ENCODE peak calls at places on chromosomes 12 and 14, in six cellular contexts. One of them, this sample, is unnamed.
A peak's percentile ranks its signal among the peaks of the same experiment; 100 is the strongest.

GRCh38 chr12:132776816-132777568 is 15.4 kb upstream of the ANKLE2 start:
- DNase-seq in Peyer's patch: no peak
- DNase-seq in thoracic aorta: no peak
- DNase-seq in omental fat pad: no peak
- DNase-seq in activated CD8-positive, alpha-beta T cell treated with anti-CD3 and anti-CD28 coated beads for 36 hours: no peak
- DNase-seq in tibial nerve: peak; percentile 19
- DNase-seq in this sample: no peak

GRCh38 chr14:93648440-93649168 is 139.7 kb downstream of the PRIMA1 start:
- DNase-seq in Peyer's patch: no peak
- DNase-seq in thoracic aorta: no peak
- DNase-seq in omental fat pad: no peak
- DNase-seq in activated CD8-positive, alpha-beta T cell treated with anti-CD3 and anti-CD28 coated beads for 36 hours: peak; percentile 69
- DNase-seq in tibial nerve: no peak
- DNase-seq in this sample: peak; percentile 48

GRCh38 chr14:103745424-103745823 is 29.8 kb downstream of the ZFYVE21 start:
- DNase-seq in Peyer's patch: peak; percentile 61
- DNase-seq in thoracic aorta: no peak
- DNase-seq in omental fat pad: no peak
- DNase-seq in activated CD8-positive, alpha-beta T cell treated with anti-CD3 and anti-CD28 coated beads for 36 hours: no peak
- DNase-seq in tibial nerve: no peak
- DNase-seq in this sample: no peak

GRCh38 chr14:51884086-51884927 is 23.9 kb downstream of the GNG2 start:
- DNase-seq in Peyer's patch: no peak
- DNase-seq in thoracic aorta: no peak
- DNase-seq in omental fat pad: no peak
- DNase-seq in activated CD8-positive, alpha-beta T cell treated with anti-CD3 and anti-CD28 coated beads for 36 hours: peak; percentile 20
- DNase-seq in tibial nerve: no peak
- DNase-seq in this sample: no peak

GRCh38 chr14:87067061-87067460 is 925.9 kb downstream of the GALC start:
- DNase-seq in Peyer's patch: no peak
- DNase-seq in thoracic aorta: no peak
- DNase-seq in omental fat pad: no peak
- DNase-seq in activated CD8-positive, alpha-beta T cell treated with anti-CD3 and anti-CD28 coated beads for 36 hours: no peak
- DNase-seq in tibial nerve: no peak
- DNase-seq in this sample: no peak

GRCh38 chr12:54882074-54882473 is 27.8 kb downstream of the MUCL1 start:
- DNase-seq in Peyer's patch: no peak
- DNase-seq in thoracic aorta: no peak
- DNase-seq in omental fat pad: no peak
- DNase-seq in activated CD8-positive, alpha-beta T cell treated with anti-CD3 and anti-CD28 coated beads for 36 hours: no peak
- DNase-seq in tibial nerve: no peak
- DNase-seq in this sample: no peak

GRCh38 chr12:106733660-106734059 is 40.8 kb upstream of the RIC8B start:
- DNase-seq in Peyer's patch: no peak
- DNase-seq in thoracic aorta: no peak
- DNase-seq in omental fat pad: no peak
- DNase-seq in activated CD8-positive, alpha-beta T cell treated with anti-CD3 and anti-CD28 coated beads for 36 hours: no peak
- DNase-seq in tibial nerve: no peak
- DNase-seq in this sample: no peak

GRCh38 chr14:54637829-54638446 is 71.0 kb downstream of the SAMD4A start:
- DNase-seq in Peyer's patch: no peak
- DNase-seq in thoracic aorta: no peak
- DNase-seq in omental fat pad: no peak
- DNase-seq in activated CD8-positive, alpha-beta T cell treated with anti-CD3 and anti-CD28 coated beads for 36 hours: no peak
- DNase-seq in tibial nerve: no peak
- DNase-seq in this sample: peak; percentile 58

GRCh38 chr12:10615532-10615931 is 2.1 kb upstream of the MAGOHB start:
- DNase-seq in Peyer's patch: no peak
- DNase-seq in thoracic aorta: no peak
- DNase-seq in omental fat pad: no peak
- DNase-seq in activated CD8-positive, alpha-beta T cell treated with anti-CD3 and anti-CD28 coated beads for 36 hours: no peak
- DNase-seq in tibial nerve: no peak
- DNase-seq in this sample: no peak

GRCh38 chr12:68324531-68324930 is 7.6 kb downstream of the MDM1 start:
- DNase-seq in Peyer's patch: no peak
- DNase-seq in thoracic aorta: no peak
- DNase-seq in omental fat pad: no peak
- DNase-seq in activated CD8-positive, alpha-beta T cell treated with anti-CD3 and anti-CD28 coated beads for 36 hours: no peak
- DNase-seq in tibial nerve: no peak
- DNase-seq in this sample: no peak

GRCh38 chr12:49897276-49897675 is 6.4 kb downstream of the FAIM2 start:
- DNase-seq in Peyer's patch: no peak
- DNase-seq in thoracic aorta: no peak
- DNase-seq in omental fat pad: no peak
- DNase-seq in activated CD8-positive, alpha-beta T cell treated with anti-CD3 and anti-CD28 coated beads for 36 hours: no peak
- DNase-seq in tibial nerve: no peak
- DNase-seq in this sample: no peak

GRCh38 chr12:83432176-83432719 is 745.5 kb downstream of the TMTC2 start:
- DNase-seq in Peyer's patch: no peak
- DNase-seq in thoracic aorta: no peak
- DNase-seq in omental fat pad: no peak
- DNase-seq in activated CD8-positive, alpha-beta T cell treated with anti-CD3 and anti-CD28 coated beads for 36 hours: no peak
- DNase-seq in tibial nerve: no peak
- DNase-seq in this sample: no peak

GRCh38 chr12:104482748-104483147 is 26.0 kb downstream of the CHST11 start:
- DNase-seq in Peyer's patch: no peak
- DNase-seq in thoracic aorta: no peak
- DNase-seq in omental fat pad: no peak
- DNase-seq in activated CD8-positive, alpha-beta T cell treated with anti-CD3 and anti-CD28 coated beads for 36 hours: no peak
- DNase-seq in tibial nerve: no peak
- DNase-seq in this sample: no peak

GRCh38 chr12:19683178-19683927 is 244.1 kb downstream of the AEBP2 start:
- DNase-seq in Peyer's patch: no peak
- DNase-seq in thoracic aorta: no peak
- DNase-seq in omental fat pad: no peak
- DNase-seq in activated CD8-positive, alpha-beta T cell treated with anti-CD3 and anti-CD28 coated beads for 36 hours: no peak
- DNase-seq in tibial nerve: no peak
- DNase-seq in this sample: peak; percentile 33

GRCh38 chr14:49508124-49508523 is 78.1 kb downstream of the RPS29 start:
- DNase-seq in Peyer's patch: no peak
- DNase-seq in thoracic aorta: no peak
- DNase-seq in omental fat pad: no peak
- DNase-seq in activated CD8-positive, alpha-beta T cell treated with anti-CD3 and anti-CD28 coated beads for 36 hours: no peak
- DNase-seq in tibial nerve: no peak
- DNase-seq in this sample: no peak

GRCh38 chr12:89708793-89709156 is at the start of gene ATP2B1:
- DNase-seq in Peyer's patch: peak; percentile 94
- DNase-seq in thoracic aorta: peak; percentile 19
- DNase-seq in omental fat pad: peak; percentile 43
- DNase-seq in activated CD8-positive, alpha-beta T cell treated with anti-CD3 and anti-CD28 coated beads for 36 hours: peak; percentile 78
- DNase-seq in tibial nerve: peak; percentile 61
- DNase-seq in this sample: peak; percentile 89

GRCh38 chr12:89704457-89704856 is 4.2 kb downstream of the ATP2B1 start:
- DNase-seq in Peyer's patch: no peak
- DNase-seq in thoracic aorta: no peak
- DNase-seq in omental fat pad: no peak
- DNase-seq in activated CD8-positive, alpha-beta T cell treated with anti-CD3 and anti-CD28 coated beads for 36 hours: no peak
- DNase-seq in tibial nerve: no peak
- DNase-seq in this sample: no peak

GRCh38 chr12:89707992-89708792 is 446 bp downstream of the ATP2B1 start:
- DNase-seq in Peyer's patch: peak; percentile 72
- DNase-seq in thoracic aorta: peak; percentile 3
- DNase-seq in omental fat pad: no peak
- DNase-seq in activated CD8-positive, alpha-beta T cell treated with anti-CD3 and anti-CD28 coated beads for 36 hours: peak; percentile 53
- DNase-seq in tibial nerve: no peak
- DNase-seq in this sample: peak; percentile 29

GRCh38 chr12:89707623-89707991 is 1.0 kb downstream of the ATP2B1 start:
- DNase-seq in Peyer's patch: peak; percentile 56
- DNase-seq in thoracic aorta: no peak
- DNase-seq in omental fat pad: no peak
- DNase-seq in activated CD8-positive, alpha-beta T cell treated with anti-CD3 and anti-CD28 coated beads for 36 hours: peak; percentile 22
- DNase-seq in tibial nerve: peak; percentile 24
- DNase-seq in this sample: peak; percentile 25

DNA sequence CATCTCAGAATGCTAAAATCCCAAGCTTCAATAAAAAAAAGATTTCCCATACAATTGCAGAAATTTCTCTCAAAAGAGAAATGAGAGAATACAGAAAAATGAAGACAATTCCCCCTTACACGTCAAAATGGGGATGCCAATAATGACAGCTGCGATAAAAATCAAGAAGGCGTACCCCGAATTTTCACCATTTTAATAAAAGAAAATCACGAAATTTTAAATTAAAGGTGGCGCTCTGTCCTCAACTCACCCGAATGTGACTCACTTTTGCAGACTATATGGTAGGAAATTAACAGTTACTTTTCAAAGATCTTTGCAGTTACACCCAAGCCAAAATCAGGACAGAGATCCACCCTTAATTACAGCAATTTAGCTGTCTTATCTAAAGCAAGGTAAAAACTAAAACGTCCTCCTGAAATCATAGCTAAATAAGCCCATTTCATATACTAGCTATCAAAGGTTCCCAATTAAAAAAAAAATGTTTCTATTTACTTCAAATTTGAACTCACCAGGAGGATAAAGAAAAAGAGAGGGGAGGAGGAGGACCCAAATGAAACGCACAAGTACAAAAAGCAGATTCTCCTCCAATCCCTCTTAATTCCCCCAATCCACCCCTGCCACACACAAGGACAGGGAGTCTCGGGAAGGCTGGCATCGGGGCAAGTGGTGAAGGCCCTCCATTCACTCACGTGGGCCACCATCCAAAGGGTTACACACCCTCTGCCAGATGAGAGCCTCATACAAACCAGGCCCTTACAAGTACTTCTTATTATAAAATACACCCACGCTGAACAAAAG is 1.9 kb downstream of the ATP2B1 start:
- DNase-seq in Peyer's patch: no peak
- DNase-seq in thoracic aorta: no peak
- DNase-seq in omental fat pad: no peak
- DNase-seq in activated CD8-positive, alpha-beta T cell treated with anti-CD3 and anti-CD28 coated beads for 36 hours: peak; percentile 10
- DNase-seq in tibial nerve: peak; percentile 19
- DNase-seq in this sample: peak; percentile 58
- TF ChIP-seq CTCF in Peyer's patch: no peak
- TF ChIP-seq CTCF in thoracic aorta: no peak
- TF ChIP-seq CTCF in omental fat pad: no peak
- TF ChIP-seq CTCF in activated CD8-positive, alpha-beta T cell treated with anti-CD3 and anti-CD28 coated beads for 36 hours: no peak
- TF ChIP-seq CTCF in tibial nerve: no peak
- TF ChIP-seq CTCF in this sample: no peak

DNA sequence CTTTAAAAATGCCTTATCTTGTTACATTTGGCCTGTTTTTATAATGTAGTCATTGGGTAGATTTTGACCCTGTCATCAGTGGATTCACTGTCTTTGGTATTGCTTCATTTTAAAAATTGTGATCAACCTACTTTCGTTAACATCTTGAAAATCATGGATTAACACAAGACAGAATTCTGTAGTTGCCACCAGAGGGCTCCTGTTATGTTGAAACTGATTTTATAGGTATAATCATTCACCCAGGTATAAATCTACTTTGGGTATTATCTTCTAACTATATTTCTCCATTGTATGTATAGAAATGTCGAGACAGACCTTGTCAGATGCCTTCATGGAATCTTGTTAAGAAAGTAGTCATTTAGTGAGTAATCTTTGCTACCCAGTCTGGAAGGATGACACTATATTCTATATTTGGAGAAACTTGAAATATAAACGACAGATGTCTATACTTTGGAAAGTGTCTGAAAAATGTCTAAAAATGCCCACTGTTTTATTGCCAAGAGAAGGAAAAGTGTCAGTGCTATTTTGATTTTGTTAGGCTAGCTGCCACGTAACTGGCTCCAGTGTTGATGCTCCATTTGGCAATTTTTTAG is 129.4 kb downstream of the PELI2 start:
- DNase-seq in Peyer's patch: no peak
- DNase-seq in thoracic aorta: no peak
- DNase-seq in omental fat pad: no peak
- DNase-seq in activated CD8-positive, alpha-beta T cell treated with anti-CD3 and anti-CD28 coated beads for 36 hours: no peak
- DNase-seq in tibial nerve: no peak
- DNase-seq in this sample: peak; percentile 41
- TF ChIP-seq CTCF in Peyer's patch: peak; percentile 42
- TF ChIP-seq CTCF in thoracic aorta: no peak
- TF ChIP-seq CTCF in omental fat pad: no peak
- TF ChIP-seq CTCF in activated CD8-positive, alpha-beta T cell treated with anti-CD3 and anti-CD28 coated beads for 36 hours: no peak
- TF ChIP-seq CTCF in tibial nerve: no peak
- TF ChIP-seq CTCF in this sample: peak; percentile 28

GRCh38 chr12:51949342-51950030 is 2.0 kb upstream of the ACVR1B start:
- DNase-seq in Peyer's patch: no peak
- DNase-seq in thoracic aorta: no peak
- DNase-seq in omental fat pad: no peak
- DNase-seq in activated CD8-positive, alpha-beta T cell treated with anti-CD3 and anti-CD28 coated beads for 36 hours: no peak
- DNase-seq in tibial nerve: no peak
- DNase-seq in this sample: no peak
- TF ChIP-seq CTCF in Peyer's patch: no peak
- TF ChIP-seq CTCF in thoracic aorta: no peak
- TF ChIP-seq CTCF in omental fat pad: no peak
- TF ChIP-seq CTCF in activated CD8-positive, alpha-beta T cell treated with anti-CD3 and anti-CD28 coated beads for 36 hours: no peak
- TF ChIP-seq CTCF in tibial nerve: no peak
- TF ChIP-seq CTCF in this sample: no peak

GRCh38 chr14:106691601-106692291 is 1165.4 kb downstream of the TMEM121 start:
- DNase-seq in Peyer's patch: no peak
- DNase-seq in thoracic aorta: no peak
- DNase-seq in omental fat pad: no peak
- DNase-seq in activated CD8-positive, alpha-beta T cell treated with anti-CD3 and anti-CD28 coated beads for 36 hours: peak; percentile 96
- DNase-seq in tibial nerve: no peak
- DNase-seq in this sample: no peak

GRCh38 chr14:106690333-106690891 is 1164.0 kb downstream of the TMEM121 start:
- DNase-seq in Peyer's patch: no peak
- DNase-seq in thoracic aorta: no peak
- DNase-seq in omental fat pad: no peak
- DNase-seq in activated CD8-positive, alpha-beta T cell treated with anti-CD3 and anti-CD28 coated beads for 36 hours: no peak
- DNase-seq in tibial nerve: no peak
- DNase-seq in this sample: no peak

GRCh38 chr14:106694638-106695393 is 1168.4 kb downstream of the TMEM121 start:
- DNase-seq in Peyer's patch: peak; percentile 59
- DNase-seq in thoracic aorta: no peak
- DNase-seq in omental fat pad: no peak
- DNase-seq in activated CD8-positive, alpha-beta T cell treated with anti-CD3 and anti-CD28 coated beads for 36 hours: peak; percentile 94
- DNase-seq in tibial nerve: peak; percentile 14
- DNase-seq in this sample: peak; percentile 32
- TF ChIP-seq CTCF in Peyer's patch: no peak
- TF ChIP-seq CTCF in thoracic aorta: no peak
- TF ChIP-seq CTCF in omental fat pad: no peak
- TF ChIP-seq CTCF in activated CD8-positive, alpha-beta T cell treated with anti-CD3 and anti-CD28 coated beads for 36 hours: peak; percentile 73
- TF ChIP-seq CTCF in tibial nerve: no peak
- TF ChIP-seq CTCF in this sample: no peak

DNA sequence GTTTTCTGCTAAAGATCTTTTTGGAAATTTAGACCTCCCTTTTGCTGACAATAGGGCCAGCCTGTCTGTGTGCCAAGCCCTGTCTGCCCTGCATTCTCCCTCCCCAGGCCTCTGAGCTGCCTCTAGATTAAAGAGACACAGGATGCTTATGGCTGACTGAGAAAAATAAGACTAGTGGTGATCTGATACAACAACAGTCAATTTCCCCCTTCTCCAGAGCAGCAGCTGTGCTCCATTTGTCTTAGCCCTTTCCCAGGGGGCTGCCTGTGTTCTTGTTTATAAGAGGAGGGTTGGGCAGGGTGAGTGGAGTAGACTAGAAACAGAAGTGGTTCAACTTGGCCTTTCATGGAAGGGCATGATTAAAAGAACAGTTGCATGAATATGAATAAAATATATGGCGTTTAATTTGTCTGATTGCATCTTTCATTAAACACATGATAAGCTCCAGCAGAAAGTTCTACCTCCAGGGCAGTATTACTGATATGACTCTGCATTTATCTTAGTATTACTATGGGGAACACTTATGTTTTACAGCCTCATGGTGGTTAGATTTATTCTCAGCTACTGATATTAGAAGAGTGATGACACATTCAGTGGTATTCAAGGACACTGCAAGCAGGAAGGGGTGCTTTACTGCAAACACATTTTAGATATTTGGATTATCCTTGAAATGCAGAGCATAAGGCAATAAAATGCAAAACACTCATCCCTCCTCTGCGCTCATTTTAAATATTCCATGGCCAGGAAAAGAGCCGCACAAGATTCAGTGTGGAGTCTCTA is 150.1 kb upstream of the CLEC14A start:
- DNase-seq in Peyer's patch: no peak
- DNase-seq in thoracic aorta: no peak
- DNase-seq in omental fat pad: no peak
- DNase-seq in activated CD8-positive, alpha-beta T cell treated with anti-CD3 and anti-CD28 coated beads for 36 hours: no peak
- DNase-seq in tibial nerve: no peak
- DNase-seq in this sample: no peak
- TF ChIP-seq CTCF in Peyer's patch: no peak
- TF ChIP-seq CTCF in thoracic aorta: no peak
- TF ChIP-seq CTCF in omental fat pad: no peak
- TF ChIP-seq CTCF in activated CD8-positive, alpha-beta T cell treated with anti-CD3 and anti-CD28 coated beads for 36 hours: no peak
- TF ChIP-seq CTCF in tibial nerve: no peak
- TF ChIP-seq CTCF in this sample: no peak

This sample was measured in MCF 10A.